ENCODE peak calls at places on chromosomes 7 and 10, in ten cellular contexts. X is AG04449; M is activated T-helper 1 cell treated with anti-CD3 and anti-CD28 coated beads, Interleukin-12 subunit alpha, Interleukin-12 subunit beta, Interleukin-2, Interleukin-4 antibody, amounts not matched to agents 30 ng/mL and 10 ng/mL and 1 ng/mL, durations not matched to agents 14 hours and 24 hours and 36 hours; Y is AG09309; P is NK-92 treated with Interleukin-12 subunit alpha and Interleukin-12 subunit beta, amount 100 ng/mL, for 24 hours; E is left ventricle myocardium inferior; O is hepatocyte; U is activated T-cell treated with anti-CD3 and anti-CD28 coated beads for 1 hour; S is stimulated activated CD4-positive, alpha-beta T cell treated with anti-CD3 and anti-CD28 coated beads, Interleukin-4, amount 100 ng/mL, for 48 hours; Z is frontal cortex. N is an unnamed sample.

GRCh38 chr7:21338728-21339164 is 89.1 kb upstream of the SP4 start:
- DNase-seq in X (no peak), M (peak; percentile 57), Y (no peak), P (peak; percentile 36), E (no peak), O (no peak), U (peak; percentile 2), S (peak; percentile 22), Z (no peak), N (no peak)

GRCh38 chr7:106111671-106112117 is 418 bp downstream of the SYPL1 start:
- DNase-seq in X (no peak), M (peak; percentile 41), Y (no peak), P (peak; percentile 60), E (peak; percentile 81), O (peak; percentile 85), U (no peak), S (peak; percentile 8), Z (no peak), N (peak; percentile 86)

GRCh38 chr10:80506189-80506575 is 31.5 kb upstream of the SH2D4B start:
- DNase-seq in X (no peak), M (no peak), Y (no peak), P (no peak), E (no peak), O (peak; percentile 73), U (no peak), S (no peak), Z (no peak), N (no peak)

GRCh38 chr7:112125250-112125649 is 80.9 kb downstream of the DOCK4 start:
- DNase-seq in X (no peak), M (no peak), Y (no peak), P (no peak), E (no peak), O (no peak), U (no peak), S (no peak), Z (peak; percentile 39), N (no peak)

GRCh38 chr10:77160679-77161078 is 476.9 kb downstream of the KCNMA1 start:
- DNase-seq in X (peak; percentile 58), M (no peak), Y (peak; percentile 65), P (no peak), E (no peak), O (no peak), U (no peak), S (no peak), Z (no peak), N (no peak)

GRCh38 chr10:110936757-110937156 is 17.4 kb downstream of the SHOC2 start:
- DNase-seq in X (no peak), M (no peak), Y (no peak), P (no peak), E (no peak), O (no peak), U (no peak), S (no peak), Z (no peak), N (no peak)

GRCh38 chr7:142017451-142017850 is 21.8 kb downstream of the MGAM start:
- DNase-seq in X (no peak), M (no peak), Y (no peak), P (no peak), E (no peak), O (no peak), U (no peak), S (no peak), Z (no peak), N (no peak)

GRCh38 chr7:34133983-34134782 is 228.8 kb downstream of the BMPER start:
- DNase-seq in X (no peak), M (no peak), Y (peak; percentile 50), P (peak; percentile 3), E (peak; percentile 60), O (peak; percentile 85), U (no peak), S (peak; percentile 5), Z (no peak), N (no peak)

GRCh38 chr7:16079723-16080122 is 341.6 kb downstream of the CRPPA start:
- DNase-seq in X (no peak), M (no peak), Y (no peak), P (no peak), E (no peak), O (no peak), U (no peak), S (no peak), Z (no peak), N (no peak)

GRCh38 chr7:101947899-101948298 is 130.5 kb downstream of the CUX1 start:
- DNase-seq in X (no peak), M (no peak), Y (no peak), P (no peak), E (peak; percentile 82), O (peak; percentile 31), U (no peak), S (no peak), Z (no peak), N (no peak)

GRCh38 chr7:80362677-80363076 is 149.2 kb downstream of the GNAT3 start:
- DNase-seq in X (no peak), M (no peak), Y (no peak), P (no peak), E (no peak), O (no peak), U (no peak), S (no peak), Z (no peak), N (no peak)

GRCh38 chr10:14184841-14185500 is 145.8 kb downstream of the FRMD4A start:
- DNase-seq in X (no peak), M (peak; percentile 44), Y (no peak), P (no peak), E (no peak), O (no peak), U (no peak), S (no peak), Z (no peak), N (no peak)

GRCh38 chr10:46534828-46535524 is 21.5 kb downstream of the GPRIN2 start:
- DNase-seq in X (no peak), M (no peak), Y (no peak), P (no peak), E (peak; percentile 10), O (no peak), U (no peak), S (no peak), Z (no peak), N (no peak)

GRCh38 chr7:68185641-68186040 is 1189.0 kb downstream of the TYW1 start:
- DNase-seq in X (no peak), M (no peak), Y (no peak), P (no peak), E (no peak), O (no peak), U (no peak), S (no peak), Z (no peak), N (no peak)

GRCh38 chr10:63738410-63738809 is 217.2 kb downstream of the REEP3 start:
- DNase-seq in X (no peak), M (no peak), Y (no peak), P (no peak), E (no peak), O (peak; percentile 80), U (no peak), S (no peak), Z (no peak), N (no peak)

GRCh38 chr7:45576249-45576929 is 2.2 kb downstream of the ADCY1 start:
- DNase-seq in X (no peak), M (no peak), Y (no peak), P (no peak), E (no peak), O (no peak), U (no peak), S (no peak), Z (no peak), N (no peak)

N was measured in osteocyte.